ENCODE peak calls at places on chromosomes 7 and 10, in four cellular contexts. G is choroid plexus epithelial cell, C is MCF 10A, A is upper lobe of left lung. H is an unnamed sample.

GRCh38 chr7:16644624-16644986 is 949 bp downstream of the ANKMY2 start:
- DNase-seq in G (peak; percentile 61), C (peak; percentile 47), A (peak; percentile 73), H (no peak)

GRCh38 chr10:4829954-4830353 is 3.9 kb downstream of the AKR1E2 start:
- DNase-seq in G (no peak), C (no peak), A (no peak), H (no peak)

GRCh38 chr10:75400163-75400768 is 1.3 kb downstream of the ZNF503 start:
- DNase-seq in G (peak; percentile 36), C (peak; percentile 42), A (no peak), H (peak; percentile 62)

GRCh38 chr7:5693529-5693928 is 87.9 kb downstream of the RNF216 start:
- DNase-seq in G (peak; percentile 73), C (peak; percentile 69), A (peak; percentile 66), H (no peak)

GRCh38 chr10:58318346-58318745 is 16.5 kb upstream of the UBE2D1 start:
- DNase-seq in G (peak; percentile 5), C (no peak), A (no peak), H (no peak)

GRCh38 chr10:90849956-90850749 is 7.7 kb downstream of the HTR7 start:
- DNase-seq in G (peak; percentile 15), C (peak; percentile 52), A (no peak), H (no peak)

GRCh38 chr7:98970031-98970615 is 91.8 kb downstream of the TRRAP start:
- DNase-seq in G (no peak), C (no peak), A (no peak), H (no peak)

GRCh38 chr10:43866712-43867111 is 218.0 kb upstream of the ZNF32 start:
- DNase-seq in G (no peak), C (no peak), A (no peak), H (no peak)

GRCh38 chr7:105389090-105389650 is 449 bp upstream of the SRPK2 start:
- DNase-seq in G (peak; percentile 60), C (peak; percentile 54), A (peak; percentile 39), H (peak; percentile 42)

GRCh38 chr10:49107111-49107889 is 8.0 kb downstream of the VSTM4 start:
- DNase-seq in G (no peak), C (no peak), A (no peak), H (peak; percentile 20)

GRCh38 chr10:31961675-31962074 is 33.0 kb upstream of the ARHGAP12 start:
- DNase-seq in G (peak; percentile 58), C (peak; percentile 78), A (peak; percentile 31), H (no peak)

GRCh38 chr7:92930404-92930803 is 94.0 kb upstream of the CDK6 start:
- DNase-seq in G (no peak), C (no peak), A (no peak), H (no peak)

GRCh38 chr10:124743188-124744046 is 761 bp downstream of the FAM53B start:
- DNase-seq in G (peak; percentile 34), C (peak; percentile 44), A (no peak), H (no peak)

GRCh38 chr10:124741922-124742417 is 2.2 kb downstream of the FAM53B start:
- DNase-seq in G (no peak), C (peak; percentile 2), A (no peak), H (no peak)

GRCh38 chr10:124744047-124744687 is at the start of gene FAM53B:
- DNase-seq in G (peak; percentile 78), C (peak; percentile 76), A (peak; percentile 88), H (peak; percentile 76)

GRCh38 chr10:124741281-124741921 is 2.8 kb downstream of the FAM53B start:
- DNase-seq in G (peak; percentile 84), C (peak; percentile 86), A (peak; percentile 89), H (peak; percentile 82)

GRCh38 chr10:124742418-124743187 is 1.6 kb downstream of the FAM53B start:
- DNase-seq in G (peak; percentile 58), C (peak; percentile 52), A (no peak), H (no peak)
- TF ChIP-seq CTCF in G (peak; percentile 62), C (peak; percentile 29), A (no peak), H (no peak)

DNA sequence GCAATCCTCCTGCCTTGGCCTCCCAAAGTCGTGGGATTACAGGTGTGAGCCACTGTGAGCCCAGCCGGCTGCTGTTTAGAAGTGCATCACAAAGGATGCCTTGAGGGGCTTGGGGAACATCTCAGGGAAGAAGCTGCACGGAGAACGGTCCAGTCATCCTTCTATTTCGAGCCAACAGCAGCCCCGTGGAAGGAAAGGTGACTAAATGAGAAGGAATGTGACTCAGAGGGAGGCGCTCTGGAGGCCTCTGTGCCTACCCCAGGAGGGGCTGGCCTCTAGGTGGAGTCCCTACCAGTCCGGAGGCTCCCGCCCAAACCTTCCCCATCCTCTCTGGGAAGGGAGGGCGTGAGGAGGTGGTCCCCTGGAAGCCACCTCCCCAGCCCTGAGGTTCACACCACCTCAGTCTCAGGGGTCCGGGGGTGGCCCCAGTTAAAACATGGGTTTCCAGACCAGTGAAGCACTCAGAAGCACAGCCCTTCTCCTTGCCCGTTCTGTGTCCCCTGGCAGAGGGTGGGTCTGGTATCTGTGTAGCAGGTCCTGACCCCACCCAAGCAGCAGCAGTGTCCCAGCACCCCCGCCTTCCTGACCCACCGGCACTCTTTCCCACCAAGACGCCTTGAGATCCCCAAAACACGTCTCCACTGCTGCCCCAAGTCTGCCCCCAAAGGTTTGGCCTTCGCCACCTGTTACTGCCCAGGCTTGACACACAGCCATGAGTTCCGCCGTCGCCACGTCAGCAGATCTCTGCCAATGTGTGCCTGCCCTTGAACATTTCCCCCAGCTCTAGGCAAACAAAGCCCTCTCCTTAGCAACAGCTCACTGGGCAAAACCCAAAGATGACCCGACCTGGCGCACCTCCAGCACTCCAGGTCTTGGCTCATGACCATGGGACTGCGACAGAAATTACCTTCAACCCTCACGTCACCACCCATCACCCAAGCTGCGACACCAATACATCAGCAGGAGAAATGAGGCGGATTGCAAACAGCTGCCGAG is 75.9 kb downstream of the CTBP2 start:
- DNase-seq in G (peak; percentile 94), C (peak; percentile 95), A (no peak), H (no peak)
- TF ChIP-seq CTCF in G (peak; percentile 44), C (no peak), A (no peak), H (no peak)

GRCh38 chr10:112435013-112435619 is 11.6 kb downstream of the ZDHHC6 start:
- DNase-seq in G (peak; percentile 73), C (peak; percentile 45), A (no peak), H (no peak)
- TF ChIP-seq CTCF in G (peak; percentile 49), C (peak; percentile 47), A (peak; percentile 45), H (peak; percentile 65)

DNA sequence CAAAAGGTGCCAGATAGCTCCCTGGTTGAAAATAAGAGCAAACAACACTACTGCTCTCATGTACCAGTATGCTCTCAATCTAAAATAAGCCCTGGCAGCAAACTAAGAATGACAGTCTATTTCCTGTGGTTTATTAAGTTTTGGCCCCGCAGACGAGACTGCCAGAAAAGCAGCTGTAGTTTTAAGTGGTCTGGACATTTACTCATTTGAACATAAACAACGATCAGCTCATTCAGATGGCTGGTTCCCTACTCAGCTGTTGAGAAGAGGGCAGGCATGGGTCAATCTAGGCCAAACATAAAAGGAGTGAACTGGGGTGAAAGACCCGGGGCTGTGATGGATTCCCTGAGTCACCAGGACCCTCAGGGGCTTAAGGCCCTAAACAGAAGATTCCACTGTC is 4.5 kb downstream of the TRIL start:
- DNase-seq in G (peak; percentile 45), C (no peak), A (no peak), H (no peak)
- TF ChIP-seq CTCF in G (no peak), C (no peak), A (no peak), H (no peak)

DNA sequence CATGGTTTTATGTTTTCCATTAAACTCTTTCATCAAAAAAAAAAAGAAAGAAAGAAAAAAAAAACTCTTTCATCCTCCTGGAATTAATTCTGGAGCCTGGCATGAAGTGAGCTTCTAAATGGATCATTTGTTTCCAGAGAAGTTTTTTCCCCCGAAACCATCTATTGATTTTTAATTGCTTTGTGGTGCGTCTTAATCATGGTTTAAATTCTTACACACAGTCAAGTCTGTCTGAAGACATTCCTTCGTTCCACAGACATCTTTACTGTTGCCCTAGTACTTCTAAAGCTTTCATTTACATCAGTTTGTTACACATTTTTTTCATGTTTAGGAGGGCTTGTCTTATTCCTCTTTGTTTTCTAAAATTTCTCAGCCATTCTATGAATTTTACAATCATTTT is 493.4 kb upstream of the FOXK1 start:
- DNase-seq in G (no peak), C (no peak), A (no peak), H (no peak)
- TF ChIP-seq CTCF in G (no peak), C (no peak), A (no peak), H (no peak)

GRCh38 chr7:79502151-79502550 is 48.7 kb upstream of the MAGI2 start:
- DNase-seq in G (no peak), C (no peak), A (no peak), H (no peak)
- TF ChIP-seq CTCF in G (peak; percentile 58), C (no peak), A (no peak), H (no peak)

DNA sequence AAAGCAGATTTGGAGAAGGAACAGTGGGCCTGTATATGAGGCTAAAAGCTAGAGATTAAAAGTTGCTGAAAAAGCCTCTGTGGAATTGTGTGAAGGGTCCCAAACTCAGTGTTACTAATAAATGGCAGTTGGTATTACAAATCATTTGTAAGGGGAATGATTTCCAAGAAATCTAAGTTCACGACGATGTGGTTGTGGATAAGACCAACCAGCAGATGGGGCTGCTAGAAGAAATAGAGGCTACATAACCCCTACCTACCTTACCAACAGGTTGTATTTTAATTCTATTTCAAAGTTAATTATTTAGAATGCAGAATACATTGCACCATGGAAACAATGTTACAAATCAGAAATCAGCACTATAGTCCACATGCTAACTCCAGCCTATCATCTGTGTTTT is 377.1 kb downstream of the HPSE2 start:
- DNase-seq in G (peak; percentile 5), C (peak; percentile 22), A (no peak), H (no peak)
- TF ChIP-seq CTCF in G (no peak), C (no peak), A (no peak), H (no peak)

DNA sequence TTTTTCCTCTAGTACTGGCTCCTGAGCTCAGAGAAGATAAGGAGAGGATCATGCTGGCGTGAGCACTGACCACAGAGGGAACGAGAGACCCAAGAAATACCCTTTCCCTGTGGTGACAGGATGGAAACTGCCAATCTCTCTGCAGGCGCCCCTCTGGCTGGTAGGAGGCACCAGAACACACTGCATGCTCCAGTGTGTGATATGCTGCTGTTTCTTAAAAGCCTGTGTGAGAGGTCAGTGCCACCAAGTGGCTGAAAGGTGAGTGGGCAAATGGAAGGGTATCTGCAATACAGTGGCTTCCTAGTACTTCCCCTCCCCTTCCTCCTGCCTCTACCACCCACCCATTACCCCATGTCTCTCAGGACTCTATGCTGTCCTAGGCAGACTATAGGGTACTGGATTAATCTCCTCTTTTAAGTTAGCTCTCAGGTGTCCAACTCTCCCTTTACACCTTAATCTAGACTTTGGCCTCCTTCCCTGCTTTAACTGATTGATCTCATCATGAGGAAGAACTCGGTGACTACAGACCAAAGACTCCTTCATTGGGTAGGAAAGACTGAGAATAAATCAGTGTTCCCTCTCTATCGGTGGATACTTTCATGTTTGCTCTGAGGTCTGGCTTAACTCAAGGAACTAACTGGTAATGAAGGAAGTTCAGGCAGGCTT is 283.6 kb downstream of the ADRA2A start:
- DNase-seq in G (peak; percentile 1), C (peak; percentile 63), A (peak; percentile 52), H (no peak)
- TF ChIP-seq CTCF in G (no peak), C (peak; percentile 66), A (peak; percentile 42), H (no peak)

H was measured in mesothelial cell of epicardium.